ENCODE peak calls at places on chromosomes 16 and 17, in ten cellular contexts. T is T-helper 2 cell; J is occipital lobe; V is AG09319; F is naive thymus-derived CD8-positive, alpha-beta T cell; Y is NCI-H1436; O is lower lobe of right lung; U is fibroblast of mammary gland; C is neural crest cell; L is stimulated activated CD4-positive, alpha-beta T cell treated with anti-CD3 and anti-CD28 coated beads, Interleukin-2, amount 100 ng/mL, for 48 hours. I is an unnamed sample.

GRCh38 chr17:16872351-16872751 is 99.6 kb downstream of the TNFRSF13B start:
- DNase-seq in T (no peak), J (no peak), V (no peak), F (no peak), Y (no peak), O (no peak), U (no peak), C (no peak), L (no peak), I (no peak)

GRCh38 chr16:27313422-27314160 is at the start of gene IL4R:
- DNase-seq in T (peak; percentile 78), J (no peak), V (no peak), F (peak; percentile 72), Y (no peak), O (peak; percentile 93), U (peak; percentile 83), C (peak; percentile 34), L (peak; percentile 69), I (peak; percentile 77)

GRCh38 chr16:58563235-58563634 is 47.9 kb downstream of the SETD6 start:
- DNase-seq in T (no peak), J (no peak), V (no peak), F (no peak), Y (no peak), O (no peak), U (peak; percentile 59), C (no peak), L (no peak), I (peak; percentile 76)

GRCh38 chr17:69592692-69593350 is 178.3 kb downstream of the MAP2K6 start:
- DNase-seq in T (no peak), J (no peak), V (no peak), F (no peak), Y (no peak), O (no peak), U (peak; percentile 22), C (no peak), L (no peak), I (no peak)

GRCh38 chr16:8998114-8998513 is 34.4 kb upstream of the USP7 start:
- DNase-seq in T (no peak), J (no peak), V (peak; percentile 25), F (no peak), Y (no peak), O (no peak), U (peak; percentile 76), C (no peak), L (no peak), I (no peak)

GRCh38 chr16:50675686-50676610 is 5.2 kb downstream of the SNX20 start:
- DNase-seq in T (no peak), J (no peak), V (no peak), F (peak; percentile 37), Y (no peak), O (peak; percentile 64), U (no peak), C (no peak), L (no peak), I (peak; percentile 53)

GRCh38 chr17:78665952-78666920 is 89.0 kb upstream of the DNAH17 start:
- DNase-seq in T (peak; percentile 83), J (no peak), V (no peak), F (peak; percentile 75), Y (no peak), O (peak; percentile 73), U (no peak), C (no peak), L (peak; percentile 25), I (no peak)

GRCh38 chr17:55295411-55296170 is 30.8 kb downstream of the HLF start:
- DNase-seq in T (peak; percentile 63), J (peak; percentile 33), V (no peak), F (peak; percentile 69), Y (peak; percentile 54), O (no peak), U (peak; percentile 55), C (peak; percentile 57), L (peak; percentile 49), I (peak; percentile 45)

GRCh38 chr17:72192409-72193192 is 71.8 kb downstream of the SOX9 start:
- DNase-seq in T (no peak), J (peak; percentile 16), V (peak; percentile 18), F (no peak), Y (no peak), O (no peak), U (peak; percentile 87), C (no peak), L (no peak), I (peak; percentile 45)

GRCh38 chr17:48627625-48628510 is 1.7 kb upstream of the HOXB9 start:
- DNase-seq in T (no peak), J (no peak), V (no peak), F (no peak), Y (no peak), O (no peak), U (no peak), C (no peak), L (no peak), I (no peak)

GRCh38 chr16:88088161-88088581 is 136.9 kb downstream of the BANP start:
- DNase-seq in T (no peak), J (no peak), V (no peak), F (peak; percentile 43), Y (no peak), O (no peak), U (no peak), C (no peak), L (no peak), I (no peak)

GRCh38 chr16:75761111-75761510 is 34.8 kb upstream of the CPHXL start:
- DNase-seq in T (peak; percentile 28), J (no peak), V (no peak), F (no peak), Y (no peak), O (no peak), U (peak; percentile 64), C (no peak), L (no peak), I (no peak)

GRCh38 chr17:82023447-82024241 is 539 bp downstream of the LRRC45 start:
- DNase-seq in T (peak; percentile 35), J (no peak), V (no peak), F (no peak), Y (no peak), O (no peak), U (no peak), C (no peak), L (no peak), I (no peak)

GRCh38 chr17:36608794-36609497 is 7.6 kb downstream of the MRM1 start:
- DNase-seq in T (peak; percentile 27), J (peak; percentile 39), V (no peak), F (peak; percentile 58), Y (peak; percentile 83), O (peak; percentile 50), U (peak; percentile 82), C (peak; percentile 22), L (no peak), I (no peak)

GRCh38 chr17:74485841-74486240 is 19.4 kb downstream of the CD300A start:
- DNase-seq in T (no peak), J (no peak), V (no peak), F (peak; percentile 44), Y (no peak), O (no peak), U (no peak), C (no peak), L (no peak), I (no peak)

GRCh38 chr16:67129422-67129821 is 19.7 kb downstream of the PHAF1 start:
- DNase-seq in T (no peak), J (no peak), V (no peak), F (no peak), Y (no peak), O (no peak), U (no peak), C (no peak), L (no peak), I (no peak)

GRCh38 chr17:12512712-12513355 is 152.9 kb upstream of the MYOCD start:
- DNase-seq in T (no peak), J (no peak), V (no peak), F (no peak), Y (no peak), O (no peak), U (peak; percentile 54), C (no peak), L (no peak), I (no peak)

GRCh38 chr17:62981933-62982332 is 15.9 kb downstream of the TANC2 start:
- DNase-seq in T (no peak), J (no peak), V (no peak), F (no peak), Y (no peak), O (no peak), U (peak; percentile 56), C (no peak), L (no peak), I (no peak)

GRCh38 chr16:82016268-82016667 is 5.0 kb upstream of the SDR42E1 start:
- DNase-seq in T (no peak), J (no peak), V (peak; percentile 46), F (no peak), Y (no peak), O (no peak), U (peak; percentile 34), C (no peak), L (no peak), I (no peak)

GRCh38 chr16:8716592-8716991 is 42.2 kb downstream of the ABAT start:
- DNase-seq in T (no peak), J (no peak), V (no peak), F (no peak), Y (peak; percentile 15), O (no peak), U (no peak), C (no peak), L (no peak), I (no peak)

GRCh38 chr17:42388381-42389134 is at the start of gene STAT3:
- DNase-seq in T (peak; percentile 100), J (peak; percentile 100), V (peak; percentile 100), F (peak; percentile 100), Y (peak; percentile 100), O (peak; percentile 100), U (peak; percentile 100), C (peak; percentile 100), L (peak; percentile 100), I (peak; percentile 98)

GRCh38 chr16:30747331-30747730 is 894 bp upstream of the PHKG2 start:
- DNase-seq in T (no peak), J (no peak), V (no peak), F (no peak), Y (no peak), O (no peak), U (peak; percentile 75), C (no peak), L (no peak), I (no peak)

GRCh38 chr17:65851965-65852736 is 290.7 kb upstream of the AXIN2 start:
- DNase-seq in T (no peak), J (no peak), V (no peak), F (no peak), Y (no peak), O (no peak), U (no peak), C (no peak), L (no peak), I (no peak)

GRCh38 chr16:8026450-8026849 is 563.9 kb downstream of the TMEM114 start:
- DNase-seq in T (no peak), J (no peak), V (no peak), F (no peak), Y (no peak), O (no peak), U (no peak), C (peak; percentile 30), L (no peak), I (no peak)

GRCh38 chr17:17108681-17109049 is 66.4 kb downstream of the MPRIP start:
- DNase-seq in T (no peak), J (peak; percentile 59), V (no peak), F (peak; percentile 34), Y (no peak), O (peak; percentile 79), U (no peak), C (no peak), L (no peak), I (peak; percentile 41)

GRCh38 chr17:19717031-19717360 is 612 bp upstream of the SLC47A2 start:
- DNase-seq in T (no peak), J (no peak), V (no peak), F (no peak), Y (no peak), O (no peak), U (no peak), C (no peak), L (no peak), I (no peak)

GRCh38 chr17:42067371-42068180 is 17.2 kb upstream of the C17orf113 start:
- DNase-seq in T (peak; percentile 44), J (peak; percentile 4), V (no peak), F (peak; percentile 79), Y (peak; percentile 68), O (peak; percentile 72), U (peak; percentile 40), C (peak; percentile 77), L (peak; percentile 82), I (peak; percentile 52)

GRCh38 chr16:57141822-57142631 is 43.8 kb downstream of the PSME3IP1 start:
- DNase-seq in T (peak; percentile 64), J (no peak), V (no peak), F (peak; percentile 63), Y (no peak), O (no peak), U (no peak), C (no peak), L (no peak), I (no peak)

I was measured in PC-9.